ENCODE peak calls at places on chromosomes 1 and 21, in nine cellular contexts. V, G, Z, W, B, U, D, C and Q are unnamed samples.

GRCh38 chr1:99659755-99660210 is 13.9 kb downstream of the PALMD start:
- DNase-seq in G (no peak), C (no peak), D (no peak), Z (no peak), B (no peak), W (no peak), V (peak; percentile 52), U (no peak), Q (no peak)

GRCh38 chr1:1330366-1331067 is 563 bp upstream of the TAS1R3 start:
- DNase-seq in C (no peak), G (no peak), Z (no peak), B (no peak), D (no peak), V (no peak), W (no peak), U (no peak), Q (no peak)

GRCh38 chr1:26288311-26288941 is 8.5 kb downstream of the SH3BGRL3 start:
- DNase-seq in V (peak; percentile 30), W (no peak), B (no peak), G (no peak), C (no peak), Z (no peak), D (no peak), U (no peak), Q (peak; percentile 56)

GRCh38 chr1:194069168-194069830 is 882.9 kb upstream of the B3GALT2 start:
- DNase-seq in C (no peak), B (no peak), W (no peak), V (peak; percentile 16), G (peak; percentile 78), D (no peak), Z (no peak), U (peak; percentile 7), Q (no peak)

GRCh38 chr1:113835686-113836290 is 23.5 kb upstream of the RSBN1 start:
- DNase-seq in C (no peak), G (no peak), D (peak; percentile 42), Z (no peak), V (peak; percentile 61), B (no peak), U (peak; percentile 14), W (no peak), Q (peak; percentile 48)

GRCh38 chr1:109388884-109389637 is 8.7 kb downstream of the SORT1 start:
- DNase-seq in D (no peak), U (no peak), C (no peak), Z (no peak), V (no peak), W (no peak), B (no peak), G (no peak), Q (no peak)

GRCh38 chr1:205447457-205448415 is 8.1 kb downstream of the BLACAT1 start:
- DNase-seq in B (no peak), C (no peak), W (no peak), U (no peak), G (no peak), Z (no peak), D (no peak), V (no peak), Q (no peak)

GRCh38 chr1:96579639-96580038 is 141.9 kb upstream of the PTBP2 start:
- DNase-seq in V (peak; percentile 7), W (no peak), G (no peak), D (no peak), C (no peak), B (no peak), U (no peak), Z (no peak), Q (no peak)

GRCh38 chr1:160876311-160876710 is 8.7 kb downstream of the ITLN1 start:
- DNase-seq in C (no peak), D (no peak), U (no peak), B (no peak), Z (no peak), G (no peak), W (no peak), V (no peak), Q (no peak)

GRCh38 chr1:40161888-40162397 is 756 bp downstream of the RLF start:
- DNase-seq in D (no peak), C (no peak), Z (no peak), W (no peak), G (no peak), U (no peak), B (no peak), V (peak; percentile 4), Q (no peak)

GRCh38 chr1:177343445-177343844 is 172.7 kb downstream of the BRINP2 start:
- DNase-seq in Z (no peak), U (no peak), V (no peak), W (no peak), C (peak; percentile 20), B (no peak), D (no peak), G (no peak), Q (no peak)

GRCh38 chr21:30646904-30647303 is 4.2 kb downstream of the KRTAP20-3 start:
- DNase-seq in D (no peak), Z (no peak), C (no peak), G (no peak), V (no peak), U (no peak), W (no peak), B (no peak), Q (no peak)

GRCh38 chr1:17119744-17120482 is 662 bp upstream of the PADI2 start:
- DNase-seq in C (no peak), D (peak; percentile 72), Z (no peak), U (no peak), G (no peak), B (no peak), W (no peak), V (no peak), Q (peak; percentile 75)
- TF ChIP-seq CTCF in C (no peak), D (no peak), Z (no peak), U (no peak), G (no peak), B (no peak), W (no peak), V (no peak), Q (no peak)

DNA sequence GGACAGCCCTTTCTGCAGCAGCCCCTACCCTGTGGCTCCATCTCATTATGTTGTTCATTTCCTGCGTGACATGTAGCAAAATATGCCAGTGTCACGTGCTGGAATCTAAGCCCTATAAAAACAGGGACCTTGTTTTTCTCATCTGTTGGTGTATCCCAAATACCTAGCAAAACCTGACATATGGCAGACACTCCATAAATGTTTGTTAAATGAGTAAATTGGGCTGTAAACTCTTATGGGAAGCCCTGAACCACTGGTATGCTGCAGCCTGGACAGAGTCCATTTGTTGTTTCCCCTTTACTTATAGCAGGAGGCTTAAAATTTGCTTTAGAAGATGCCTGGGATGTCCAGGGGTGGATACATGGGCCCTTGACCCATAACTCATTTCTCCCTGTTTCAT is 363.8 kb downstream of the NPHP4 start:
- DNase-seq in C (no peak), W (no peak), Z (no peak), G (no peak), B (no peak), D (no peak), V (no peak), U (no peak), Q (no peak)
- TF ChIP-seq CTCF in C (no peak), W (no peak), Z (no peak), G (no peak), B (no peak), D (no peak), V (no peak), U (no peak), Q (no peak)

GRCh38 chr1:183101841-183102276 is 78.6 kb downstream of the LAMC1 start:
- DNase-seq in C (no peak), V (no peak), W (no peak), U (no peak), Z (no peak), D (peak; percentile 19), G (no peak), B (no peak), Q (no peak)

GRCh38 chr1:183103577-183103976 is 80.4 kb downstream of the LAMC1 start:
- DNase-seq in U (no peak), G (no peak), B (no peak), Z (no peak), V (no peak), C (no peak), W (no peak), D (no peak), Q (no peak)

GRCh38 chr1:183103141-183103540 is 79.9 kb downstream of the LAMC1 start:
- DNase-seq in W (no peak), D (no peak), B (no peak), Z (no peak), G (no peak), C (no peak), U (no peak), V (no peak), Q (no peak)

GRCh38 chr1:183100575-183100974 is 77.4 kb downstream of the LAMC1 start:
- DNase-seq in Z (no peak), V (no peak), G (no peak), D (no peak), C (no peak), W (no peak), B (no peak), U (no peak), Q (no peak)

DNA sequence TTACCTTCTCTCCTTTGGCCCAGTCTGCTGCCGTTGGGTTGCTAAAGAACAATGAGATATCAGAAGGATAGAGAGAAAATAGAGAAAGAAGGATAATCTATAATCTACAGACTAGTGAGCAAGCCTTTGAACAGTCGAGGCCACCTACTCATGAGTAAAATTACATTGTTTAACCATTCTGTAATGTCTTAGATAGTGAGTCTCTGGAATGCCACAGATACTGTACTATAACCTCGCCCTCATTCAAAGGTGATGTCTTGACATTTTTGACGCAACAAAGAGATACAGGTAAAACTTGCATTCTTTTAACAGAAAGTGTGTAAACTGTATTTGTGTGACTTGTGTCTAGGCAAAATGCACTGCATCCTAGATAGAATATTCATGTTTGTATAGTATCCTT is 77.9 kb downstream of the LAMC1 start:
- DNase-seq in C (no peak), D (no peak), W (no peak), V (no peak), Z (no peak), G (no peak), U (no peak), B (no peak), Q (no peak)
- TF ChIP-seq CTCF in C (no peak), D (no peak), W (no peak), V (no peak), Z (no peak), G (no peak), U (no peak), B (no peak), Q (no peak)

DNA sequence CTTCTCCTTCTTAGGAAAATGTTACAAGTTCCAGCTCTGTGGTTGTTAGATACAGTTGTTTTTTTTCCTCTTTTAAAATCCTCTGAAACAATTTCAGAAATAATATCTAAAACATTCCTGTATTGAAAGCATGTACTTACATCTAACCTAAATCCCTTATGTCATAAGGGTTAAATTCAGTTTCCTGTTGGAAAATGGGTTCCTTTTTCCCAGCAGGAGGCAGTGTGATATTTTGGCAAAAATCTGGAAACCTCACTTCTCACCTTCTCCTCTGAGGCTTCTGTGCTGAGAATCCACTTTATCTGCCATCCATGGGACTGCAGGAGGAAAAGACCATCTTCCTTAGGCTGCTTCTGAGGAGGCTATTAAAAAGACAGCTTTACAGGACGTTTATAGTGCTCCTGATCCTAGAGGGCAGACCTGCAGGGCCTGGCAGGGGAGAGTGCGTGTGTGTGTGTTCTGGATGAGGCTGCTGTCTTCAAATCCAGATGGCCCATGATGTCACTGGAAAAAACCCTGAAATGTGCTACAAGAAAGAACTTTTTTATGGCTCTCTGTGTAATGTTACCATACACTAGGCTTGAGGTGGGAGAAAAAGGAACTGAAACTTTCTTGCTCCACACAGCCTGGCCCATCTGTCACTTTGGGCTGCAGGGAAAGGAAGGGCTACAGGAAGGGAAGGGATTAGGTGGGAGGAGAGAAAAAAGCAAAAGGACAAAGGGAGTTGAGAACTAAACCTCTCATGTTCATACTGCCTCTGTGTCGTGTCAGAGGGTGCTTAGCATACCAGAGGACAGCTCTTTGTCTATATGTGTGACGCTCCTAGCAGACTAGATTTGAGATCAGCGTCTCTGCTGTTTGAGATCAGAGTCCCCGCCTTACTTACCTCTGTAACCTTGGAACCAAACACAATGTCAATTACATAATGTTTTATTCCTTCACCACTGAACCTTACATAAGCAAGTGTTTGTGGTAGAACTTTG is 379.2 kb upstream of the SPAG17 start:
- DNase-seq in Z (no peak), W (no peak), U (no peak), D (peak; percentile 8), B (no peak), C (no peak), V (no peak), G (no peak), Q (peak; percentile 13)
- TF ChIP-seq CTCF in Z (no peak), W (no peak), U (no peak), D (no peak), B (no peak), C (peak; percentile 9), V (no peak), G (no peak), Q (no peak)